ENCODE peak calls at places on chromosomes 2 and 18, in six cellular contexts. D is right cardiac atrium, T is heart left ventricle, W is endothelial cell of umbilical vein, Y is Panc1, P is pancreas. X is an unnamed sample.

GRCh38 chr2:11286749-11287148 is 57.7 kb downstream of the ROCK2 start:
- DNase-seq in D (no peak), P (no peak), T (no peak), Y (no peak), W (no peak), X (no peak)

GRCh38 chr2:38601463-38602135 is 1.1 kb downstream of the HNRNPLL start:
- DNase-seq in W (peak; percentile 60), P (no peak), Y (no peak), D (no peak), T (peak; percentile 47), X (no peak)

GRCh38 chr2:233857511-233858118 is 3.3 kb upstream of the HJURP start:
- DNase-seq in P (peak; percentile 76), D (no peak), T (no peak), W (peak; percentile 5), Y (no peak), X (no peak)

GRCh38 chr18:8107426-8107825 is 501.8 kb upstream of the RAB12 start:
- DNase-seq in P (no peak), D (no peak), T (no peak), Y (no peak), W (no peak), X (no peak)

GRCh38 chr2:230866704-230867561 is 2.2 kb downstream of the ITM2C start:
- DNase-seq in Y (no peak), P (no peak), T (no peak), D (peak; percentile 39), W (peak; percentile 13), X (no peak)

GRCh38 chr18:9348079-9348671 is 13.6 kb downstream of the TWSG1 start:
- DNase-seq in P (no peak), D (no peak), W (peak; percentile 53), Y (no peak), T (no peak), X (no peak)

GRCh38 chr2:141497262-141497661 is 633.6 kb downstream of the LRP1B start:
- DNase-seq in T (no peak), Y (no peak), D (no peak), P (no peak), W (no peak), X (no peak)

GRCh38 chr2:20597868-20598183 is 53.1 kb downstream of the HS1BP3 start:
- DNase-seq in P (peak; percentile 15), Y (no peak), W (no peak), D (no peak), T (no peak), X (no peak)

GRCh38 chr2:212145111-212145510 is 393.5 kb downstream of the ERBB4 start:
- DNase-seq in D (no peak), T (no peak), W (no peak), P (no peak), Y (no peak), X (no peak)

GRCh38 chr18:48455555-48456478 is 46.6 kb upstream of the ZBTB7C start:
- DNase-seq in Y (no peak), W (no peak), D (no peak), T (no peak), P (no peak), X (peak; percentile 95)

GRCh38 chr2:32357545-32358482 is 991 bp downstream of the BIRC6 start:
- DNase-seq in D (peak; percentile 51), Y (no peak), T (peak; percentile 46), W (peak; percentile 56), P (peak; percentile 67), X (no peak)

GRCh38 chr2:170098626-170099312 is 79.2 kb upstream of the MYO3B start:
- DNase-seq in T (no peak), D (no peak), W (peak; percentile 87), P (no peak), Y (no peak), X (no peak)

GRCh38 chr2:80515961-80516360 is 211.4 kb upstream of the LRRTM1 start:
- DNase-seq in D (no peak), P (no peak), W (no peak), T (no peak), Y (no peak), X (no peak)

GRCh38 chr18:29164020-29164706 is 987.2 kb upstream of the CDH2 start:
- DNase-seq in T (no peak), Y (no peak), P (no peak), W (peak; percentile 91), D (no peak), X (peak; percentile 84)

GRCh38 chr2:60351321-60351720 is 202.1 kb downstream of the BCL11A start:
- DNase-seq in W (no peak), T (no peak), D (no peak), Y (no peak), P (no peak), X (no peak)

GRCh38 chr18:79234438-79234837 is 161.3 kb upstream of the NFATC1 start:
- DNase-seq in D (no peak), P (no peak), Y (no peak), W (no peak), T (no peak), X (no peak)

GRCh38 chr2:203498161-203498560 is 36.9 kb downstream of the RAPH1 start:
- DNase-seq in T (no peak), W (peak; percentile 71), P (no peak), Y (peak; percentile 46), D (no peak), X (no peak)

GRCh38 chr2:773256-774160 is 96.3 kb upstream of the TMEM18 start:
- DNase-seq in D (no peak), T (no peak), W (no peak), P (no peak), Y (no peak), X (no peak)

GRCh38 chr2:170088776-170089175 is 89.2 kb upstream of the MYO3B start:
- DNase-seq in Y (no peak), T (peak; percentile 24), D (peak; percentile 30), P (no peak), W (no peak), X (no peak)

GRCh38 chr18:475202-475624 is 25.3 kb downstream of the COLEC12 start:
- DNase-seq in W (peak; percentile 87), Y (no peak), P (no peak), D (peak; percentile 17), T (peak; percentile 38), X (no peak)

GRCh38 chr2:156589381-156590079 is 153.4 kb downstream of the GPD2 start:
- DNase-seq in D (peak; percentile 18), P (no peak), Y (peak; percentile 25), W (peak; percentile 60), T (no peak), X (no peak)

GRCh38 chr2:145692971-145693478 is 1173.1 kb upstream of the ZEB2 start:
- DNase-seq in D (no peak), Y (peak; percentile 18), T (no peak), W (no peak), P (no peak), X (no peak)

DNA sequence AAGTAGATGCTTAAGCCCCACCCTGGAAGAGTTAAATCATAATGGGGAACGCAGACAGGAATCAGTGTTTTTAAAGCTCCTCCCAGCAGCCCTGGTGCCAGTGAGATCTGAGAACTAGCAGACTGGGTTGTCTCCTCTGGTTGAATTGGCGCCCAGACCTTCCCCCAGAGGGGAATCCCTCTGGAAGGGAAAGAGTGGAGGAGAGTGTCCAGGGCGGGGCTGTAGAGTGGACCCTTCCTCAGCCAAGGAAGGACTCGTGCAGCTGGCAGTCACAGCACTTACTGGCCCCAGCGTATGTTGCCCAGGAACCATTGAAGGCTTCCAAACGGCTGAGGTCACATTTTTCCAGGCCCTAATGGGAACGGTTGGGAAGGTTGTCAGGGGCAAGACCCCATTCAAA is 62.5 kb downstream of the TGOLN2 start:
- DNase-seq in P (no peak), D (peak; percentile 78), T (peak; percentile 84), Y (no peak), W (no peak), X (no peak)
- H3K27ac ChIP-seq in P (no peak overlapping the region), D (peak overlapping the region; percentile 6), T (peak overlapping the region; percentile 50), Y (peak overlapping the region; percentile 10), W (peak overlapping the region; percentile 92), X (no peak overlapping the region)

DNA sequence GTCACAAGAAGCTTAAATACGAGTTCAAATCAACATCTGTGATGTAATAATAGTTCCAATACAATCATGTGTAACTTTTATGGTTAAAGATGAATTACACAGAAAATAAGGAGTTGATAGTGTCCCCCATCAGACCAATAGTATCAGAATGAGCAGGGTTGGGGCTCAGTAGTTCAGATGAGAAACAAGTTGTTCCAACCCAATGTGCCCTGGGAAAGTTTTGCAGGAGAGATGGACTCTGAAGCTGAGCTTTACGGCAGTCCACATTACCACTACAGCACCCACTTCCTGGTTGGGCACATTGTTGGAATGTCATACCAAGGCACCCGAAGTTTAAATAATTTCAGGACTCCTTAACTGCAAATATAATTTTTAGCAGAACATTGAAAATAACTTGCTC is 12.1 kb upstream of the CXCR4 start:
- DNase-seq in D (no peak), W (no peak), T (no peak), P (no peak), Y (no peak), X (no peak)
- H3K4me1 ChIP-seq in D (no peaks in the 10 kb centered on the region), W (no peaks in the 10 kb centered on the region), T (no peaks in the 10 kb centered on the region), P (no peaks in the 10 kb centered on the region), Y (no peaks in the 10 kb centered on the region), X (no peaks in the 10 kb centered on the region)

GRCh38 chr2:96501471-96501874 is 3.7 kb downstream of the NEURL3 start:
- DNase-seq in T (no peak), P (no peak), Y (no peak), W (peak; percentile 22), D (no peak), X (no peak)

GRCh38 chr2:96501886-96502810 is 3.0 kb downstream of the NEURL3 start:
- DNase-seq in Y (no peak), W (no peak), P (no peak), D (no peak), T (no peak), X (no peak)

GRCh38 chr2:96500385-96501066 is 4.6 kb downstream of the NEURL3 start:
- DNase-seq in Y (no peak), W (no peak), D (no peak), P (no peak), T (no peak), X (no peak)

GRCh38 chr2:96498023-96498431 is 7.1 kb downstream of the NEURL3 start:
- DNase-seq in D (no peak), P (no peak), Y (no peak), W (no peak), T (no peak), X (no peak)

GRCh38 chr2:96499061-96499960 is 5.8 kb downstream of the NEURL3 start:
- DNase-seq in P (no peak), D (no peak), W (no peak), Y (no peak), T (no peak), X (no peak)
- H3K27me3 ChIP-seq in P (no peaks in the 10 kb centered on the region), D (no peaks in the 10 kb centered on the region), W (peaks cover 37% of the 10 kb centered on the region), Y (no peaks in the 10 kb centered on the region), T (peaks cover 13% of the 10 kb centered on the region), X (peaks cover 24% of the 10 kb centered on the region)

DNA sequence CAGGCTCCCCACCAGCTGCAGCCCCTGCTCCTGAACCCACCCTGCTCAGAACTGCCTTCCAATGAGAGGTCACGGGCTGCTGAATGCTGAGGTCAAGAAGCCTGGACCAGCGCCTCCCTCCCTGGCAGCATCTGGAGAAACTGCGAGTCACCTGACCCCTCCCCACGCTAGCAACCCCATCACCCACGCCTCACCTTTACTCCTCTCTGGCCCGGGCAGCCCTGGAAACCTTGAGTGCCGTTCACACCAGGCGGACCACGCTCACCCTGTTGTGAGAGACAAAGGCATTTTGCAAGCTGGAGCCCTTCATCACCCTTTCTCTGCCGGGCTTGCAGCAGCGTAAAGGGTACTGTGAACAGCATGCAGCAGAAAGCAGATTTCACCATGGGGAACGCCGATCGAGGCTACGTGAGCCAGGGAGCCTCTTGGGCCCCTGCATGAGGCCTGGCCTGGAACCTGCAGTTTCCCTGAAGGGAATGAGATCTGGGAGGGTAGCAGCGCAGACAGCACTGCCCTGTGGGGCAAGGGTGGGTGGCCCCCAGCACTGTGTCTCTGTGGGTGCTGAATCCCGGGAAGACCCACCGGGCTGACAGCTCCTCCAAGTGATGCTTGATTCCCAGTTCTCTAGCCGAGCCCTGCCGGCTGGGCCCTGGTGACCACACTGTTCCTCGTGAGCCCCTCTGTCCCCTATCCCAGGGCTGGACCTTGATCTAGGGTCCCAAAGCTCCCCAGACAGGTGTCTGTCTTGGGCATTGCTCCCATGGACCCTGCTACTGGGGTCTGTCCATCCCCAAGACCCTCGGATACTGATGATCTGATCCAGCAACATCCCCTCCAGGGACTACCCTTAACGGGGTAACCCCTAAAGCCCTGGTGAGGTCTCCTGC is 53.8 kb downstream of the COL6A3 start:
- DNase-seq in T (no peak), D (no peak), P (no peak), W (no peak), Y (no peak), X (no peak)
- H3K27ac ChIP-seq in T (no peak overlapping the region), D (peak overlapping the region; percentile 3), P (no peak overlapping the region), W (no peak overlapping the region), Y (no peak overlapping the region), X (no peak overlapping the region)

X was measured in keratinocyte.